ENCODE peak calls at places on chromosomes 3 and 15, in nine cellular contexts. O is islet precursor cell; J is stimulated activated CD4-positive, alpha-beta T cell treated with anti-CD3 and anti-CD28 coated beads, TNF-alpha, amount 100 ng/mL, for 24 hours; F is iris pigment epithelial cell; L is Peyer's patch; B is anterior cingulate cortex; V is right cardiac atrium; X is WTC11; U is NCI-H1105. D is an unnamed sample.

GRCh38 chr3:13578246-13578645 is 29.3 kb downstream of the FBLN2 start:
- DNase-seq in O (no peak), J (no peak), F (no peak), L (no peak), B (no peak), V (no peak), X (no peak), U (no peak), D (no peak)

GRCh38 chr3:47578691-47579632 is at the start of gene CSPG5:
- DNase-seq in O (peak), J (peak), F (no peak), L (no peak), B (peak), V (peak), X (peak), U (no peak), D (peak)

GRCh38 chr3:113695426-113695817 is 1.0 kb downstream of the USF3 start:
- DNase-seq in O (no peak), J (no peak), F (peak), L (no peak), B (no peak), V (no peak), X (no peak), U (no peak), D (no peak)

GRCh38 chr15:85582076-85582718 is 201.8 kb downstream of the AKAP13 start:
- DNase-seq in O (no peak), J (no peak), F (peak), L (no peak), B (no peak), V (no peak), X (no peak), U (no peak), D (no peak)

GRCh38 chr3:193010191-193010590 is 92.5 kb upstream of the MB21D2 start:
- DNase-seq in O (no peak), J (no peak), F (no peak), L (no peak), B (no peak), V (no peak), X (no peak), U (peak), D (no peak)

GRCh38 chr15:100340721-100341661 is 784 bp downstream of the ADAMTS17 start:
- DNase-seq in O (no peak), J (peak), F (no peak), L (peak), B (no peak), V (peak), X (peak), U (peak), D (peak)

GRCh38 chr3:36969540-36970432 is 23.1 kb downstream of the EPM2AIP1 start:
- DNase-seq in O (peak), J (peak), F (peak), L (no peak), B (peak), V (no peak), X (no peak), U (peak), D (peak)

GRCh38 chr3:124701687-124702086 is 28.6 kb upstream of the UMPS start:
- DNase-seq in O (no peak), J (no peak), F (peak), L (no peak), B (no peak), V (no peak), X (no peak), U (no peak), D (no peak)

GRCh38 chr3:185400866-185401265 is 37.9 kb downstream of the MAP3K13 start:
- DNase-seq in O (no peak), J (no peak), F (no peak), L (no peak), B (no peak), V (no peak), X (no peak), U (no peak), D (no peak)

GRCh38 chr15:96325579-96326331 is 4.7 kb upstream of the NR2F2 start:
- DNase-seq in O (no peak), J (no peak), F (peak), L (no peak), B (no peak), V (no peak), X (no peak), U (no peak), D (peak)

GRCh38 chr3:9744162-9744561 is 5.6 kb upstream of the OGG1 start:
- DNase-seq in O (no peak), J (no peak), F (no peak), L (no peak), B (no peak), V (no peak), X (no peak), U (no peak), D (no peak)

GRCh38 chr3:38353151-38353550 is 6.6 kb downstream of the XYLB start:
- DNase-seq in O (no peak), J (no peak), F (peak), L (no peak), B (no peak), V (no peak), X (no peak), U (no peak), D (no peak)

GRCh38 chr15:85597155-85597815 is 197.4 kb downstream of the KLHL25 start:
- DNase-seq in O (no peak), J (no peak), F (no peak), L (no peak), B (no peak), V (no peak), X (no peak), U (no peak), D (no peak)

GRCh38 chr15:50944692-50945091 is 36.2 kb downstream of the AP4E1 start:
- DNase-seq in O (no peak), J (no peak), F (no peak), L (no peak), B (no peak), V (no peak), X (no peak), U (no peak), D (no peak)

GRCh38 chr3:150216041-150216811 is 191.9 kb upstream of the TSC22D2 start:
- DNase-seq in O (peak), J (no peak), F (peak), L (no peak), B (no peak), V (peak), X (no peak), U (peak), D (no peak)

GRCh38 chr3:36192901-36193300 is 187.4 kb upstream of the STAC start:
- DNase-seq in O (no peak), J (no peak), F (no peak), L (no peak), B (no peak), V (no peak), X (no peak), U (peak), D (no peak)

GRCh38 chr3:120072867-120073525 is 21.3 kb downstream of the GSK3B start:
- DNase-seq in O (no peak), J (no peak), F (no peak), L (no peak), B (no peak), V (no peak), X (no peak), U (no peak), D (no peak)

GRCh38 chr3:168615489-168616020 is 519.8 kb upstream of the GOLIM4 start:
- DNase-seq in O (no peak), J (no peak), F (no peak), L (no peak), B (no peak), V (no peak), X (no peak), U (no peak), D (no peak)

GRCh38 chr3:15982667-15983145 is 184.9 kb upstream of the ANKRD28 start:
- DNase-seq in O (peak), J (no peak), F (peak), L (no peak), B (no peak), V (peak), X (no peak), U (peak), D (no peak)

GRCh38 chr15:67127334-67127664 is 61.9 kb downstream of the SMAD3 start:
- DNase-seq in O (peak), J (no peak), F (no peak), L (no peak), B (no peak), V (no peak), X (no peak), U (no peak), D (peak)

GRCh38 chr15:93037341-93038063 is 51.5 kb downstream of the RGMA start:
- DNase-seq in O (peak), J (no peak), F (no peak), L (peak), B (no peak), V (peak), X (peak), U (no peak), D (peak)

GRCh38 chr3:72153477-72154314 is 368.7 kb upstream of the PROK2 start:
- DNase-seq in O (no peak), J (no peak), F (no peak), L (no peak), B (no peak), V (no peak), X (no peak), U (no peak), D (no peak)

GRCh38 chr3:42590989-42591756 is 513 bp downstream of the SS18L2 start:
- DNase-seq in O (no peak), J (no peak), F (peak), L (no peak), B (no peak), V (peak), X (peak), U (no peak), D (peak)

GRCh38 chr15:62021991-62022600 is 38.2 kb downstream of the VPS13C start:
- DNase-seq in O (no peak), J (no peak), F (peak), L (no peak), B (no peak), V (no peak), X (no peak), U (no peak), D (no peak)